ENCODE peak calls at places on chromosomes 1 and 21, in nine cellular contexts. G is keratinocyte; B is ovary; C is MM.1S; M is CD8-positive, alpha-beta T cell; X is neural progenitor cell; D is LNCaP clone FGC; L is foreskin fibroblast; R is BJ. F is an unnamed sample.

GRCh38 chr21:37835512-37835911 is 80.7 kb downstream of the KCNJ6 start:
- DNase-seq in G (no peak), B (no peak), C (peak), M (no peak), X (no peak), D (no peak), L (no peak), R (no peak), F (no peak)

GRCh38 chr1:55775007-55775406 is 559.8 kb upstream of the USP24 start:
- DNase-seq in G (no peak), B (no peak), C (no peak), M (no peak), X (no peak), D (no peak), L (peak), R (peak), F (peak)

GRCh38 chr1:116554924-116555323 is 15.9 kb downstream of the CD58 start:
- DNase-seq in G (no peak), B (no peak), C (no peak), M (no peak), X (no peak), D (no peak), L (no peak), R (no peak), F (no peak)

GRCh38 chr1:199307865-199308264 is 669.0 kb downstream of the PTPRC start:
- DNase-seq in G (no peak), B (no peak), C (no peak), M (no peak), X (no peak), D (no peak), L (no peak), R (no peak), F (no peak)

GRCh38 chr1:62852253-62852652 is 68.3 kb downstream of the ATG4C start:
- DNase-seq in G (no peak), B (no peak), C (no peak), M (no peak), X (no peak), D (no peak), L (no peak), R (no peak), F (no peak)

GRCh38 chr1:204271970-204272369 is 58.2 kb upstream of the GOLT1A start:
- DNase-seq in G (no peak), B (no peak), C (no peak), M (no peak), X (no peak), D (no peak), L (no peak), R (no peak), F (no peak)

GRCh38 chr1:198467907-198468306 is 72.6 kb downstream of the ATP6V1G3 start:
- DNase-seq in G (no peak), B (no peak), C (no peak), M (no peak), X (no peak), D (no peak), L (no peak), R (no peak), F (no peak)

GRCh38 chr1:94654031-94654430 is 112.5 kb upstream of the F3 start:
- DNase-seq in G (no peak), B (no peak), C (no peak), M (no peak), X (no peak), D (peak), L (peak), R (no peak), F (peak)

GRCh38 chr1:45954401-45954847 is 151.0 kb downstream of the MAST2 start:
- DNase-seq in G (no peak), B (no peak), C (no peak), M (no peak), X (peak), D (peak), L (peak), R (peak), F (peak)

GRCh38 chr1:158181577-158181922 is 855 bp downstream of the CD1D start:
- DNase-seq in G (no peak), B (no peak), C (no peak), M (no peak), X (no peak), D (no peak), L (no peak), R (no peak), F (no peak)

GRCh38 chr1:211591980-211592493 is 13.1 kb upstream of the SLC30A1 start:
- DNase-seq in G (no peak), B (no peak), C (no peak), M (no peak), X (no peak), D (no peak), L (peak), R (peak), F (peak)

GRCh38 chr1:246108278-246108925 is 398.7 kb downstream of the SMYD3 start:
- DNase-seq in G (no peak), B (no peak), C (no peak), M (no peak), X (peak), D (no peak), L (no peak), R (no peak), F (no peak)

GRCh38 chr1:203563291-203563690 is 63.3 kb upstream of the ATP2B4 start:
- DNase-seq in G (no peak), B (no peak), C (no peak), M (no peak), X (no peak), D (no peak), L (peak), R (no peak), F (no peak)

GRCh38 chr1:210711825-210712224 is 383.1 kb downstream of the HHAT start:
- DNase-seq in G (no peak), B (no peak), C (no peak), M (no peak), X (no peak), D (no peak), L (no peak), R (no peak), F (no peak)

GRCh38 chr1:100883963-100884362 is 10.7 kb downstream of the EXTL2 start:
- DNase-seq in G (no peak), B (no peak), C (no peak), M (no peak), X (no peak), D (no peak), L (peak), R (no peak), F (no peak)

GRCh38 chr1:230054092-230054749 is 12.8 kb upstream of the GALNT2 start:
- DNase-seq in G (no peak), B (no peak), C (no peak), M (no peak), X (no peak), D (no peak), L (no peak), R (no peak), F (no peak)

GRCh38 chr21:35792569-35792968 is 267.8 kb downstream of the SETD4 start:
- DNase-seq in G (no peak), B (no peak), C (no peak), M (no peak), X (no peak), D (no peak), L (no peak), R (no peak), F (no peak)

GRCh38 chr1:54857741-54858665 is 29.0 kb downstream of the DHCR24 start:
- DNase-seq in G (no peak), B (no peak), C (no peak), M (no peak), X (no peak), D (no peak), L (peak), R (no peak), F (no peak)

GRCh38 chr1:54842963-54843362 is 41.8 kb upstream of the TTC22 start:
- DNase-seq in G (no peak), B (no peak), C (no peak), M (no peak), X (no peak), D (no peak), L (no peak), R (no peak), F (no peak)

GRCh38 chr1:66266756-66267155 is 267.2 kb upstream of the SGIP1 start:
- DNase-seq in G (no peak), B (no peak), C (no peak), M (no peak), X (no peak), D (no peak), L (no peak), R (no peak), F (no peak)

GRCh38 chr1:15876357-15876756 is 28.9 kb downstream of the SPEN start:
- DNase-seq in G (no peak), B (no peak), C (no peak), M (no peak), X (peak), D (no peak), L (no peak), R (no peak), F (no peak)

GRCh38 chr1:153220606-153221303 is 3.4 kb downstream of the PRR9 start:
- DNase-seq in G (no peak), B (peak), C (no peak), M (no peak), X (no peak), D (no peak), L (no peak), R (no peak), F (no peak)

GRCh38 chr1:197486948-197487347 is 218.9 kb downstream of the CRB1 start:
- DNase-seq in G (no peak), B (no peak), C (no peak), M (no peak), X (no peak), D (no peak), L (no peak), R (no peak), F (no peak)

GRCh38 chr1:183807549-183808168 is 2.7 kb downstream of the RGL1 start:
- DNase-seq in G (no peak), B (no peak), C (peak), M (no peak), X (no peak), D (no peak), L (peak), R (peak), F (peak)

GRCh38 chr1:205456868-205457724 is 1.3 kb upstream of the BLACAT1 start:
- DNase-seq in G (no peak), B (no peak), C (no peak), M (no peak), X (peak), D (no peak), L (no peak), R (no peak), F (no peak)

GRCh38 chr1:165943198-165943597 is 115.8 kb downstream of the UCK2 start:
- DNase-seq in G (no peak), B (no peak), C (no peak), M (no peak), X (no peak), D (no peak), L (no peak), R (no peak), F (no peak)

GRCh38 chr1:147337040-147337439 is 94.6 kb downstream of the CHD1L start:
- DNase-seq in G (no peak), B (no peak), C (no peak), M (no peak), X (peak), D (no peak), L (no peak), R (no peak), F (no peak)

GRCh38 chr1:230012742-230013141 is 54.3 kb upstream of the GALNT2 start:
- DNase-seq in G (no peak), B (no peak), C (no peak), M (no peak), X (no peak), D (no peak), L (no peak), R (no peak), F (no peak)

GRCh38 chr1:95369985-95370670 is 136.1 kb downstream of the RWDD3 start:
- DNase-seq in G (no peak), B (no peak), C (no peak), M (no peak), X (no peak), D (peak), L (no peak), R (no peak), F (no peak)

GRCh38 chr1:22264464-22265330 is 121.8 kb upstream of the WNT4 start:
- DNase-seq in G (no peak), B (no peak), C (no peak), M (no peak), X (peak), D (no peak), L (no peak), R (no peak), F (no peak)

GRCh38 chr1:113307771-113308451 is 82.4 kb upstream of the MAGI3 start:
- DNase-seq in G (no peak), B (no peak), C (no peak), M (no peak), X (no peak), D (no peak), L (peak), R (no peak), F (no peak)

GRCh38 chr1:92211166-92211565 is 6.5 kb upstream of the C1orf146 start:
- DNase-seq in G (no peak), B (no peak), C (no peak), M (no peak), X (no peak), D (no peak), L (peak), R (no peak), F (no peak)

GRCh38 chr1:156598125-156598524 is 3.2 kb downstream of the GPATCH4 start:
- DNase-seq in G (no peak), B (no peak), C (no peak), M (no peak), X (no peak), D (no peak), L (no peak), R (no peak), F (no peak)

GRCh38 chr1:156598731-156599432 is 2.4 kb downstream of the GPATCH4 start:
- DNase-seq in G (no peak), B (no peak), C (no peak), M (no peak), X (no peak), D (no peak), L (no peak), R (no peak), F (no peak)

GRCh38 chr1:156601122-156601830 is at the start of gene GPATCH4:
- DNase-seq in G (no peak), B (peak), C (peak), M (peak), X (peak), D (peak), L (peak), R (peak), F (peak)

GRCh38 chr1:156600733-156601121 is 552 bp downstream of the GPATCH4 start:
- DNase-seq in G (no peak), B (no peak), C (peak), M (no peak), X (peak), D (no peak), L (no peak), R (no peak), F (no peak)

DNA sequence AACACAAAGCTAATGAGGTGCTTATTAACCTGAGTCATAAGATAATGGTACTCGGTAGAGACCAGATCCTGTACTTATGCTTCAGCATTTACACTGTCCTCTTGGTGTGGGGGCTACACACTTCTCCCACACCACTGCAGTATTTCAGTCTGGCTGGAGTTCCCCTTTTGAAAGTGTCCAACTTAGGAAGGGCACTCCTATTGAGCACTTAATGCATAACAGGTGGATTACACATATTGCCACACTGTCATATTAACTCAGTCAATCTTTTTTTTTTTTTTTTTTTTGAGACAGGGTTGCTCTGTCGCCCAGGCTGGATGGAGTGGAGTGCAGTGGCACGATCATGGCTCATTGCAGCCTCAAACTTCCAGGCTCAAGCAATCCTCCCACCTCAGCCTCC is 1.5 kb downstream of the GPATCH4 start:
- DNase-seq in G (no peak), B (no peak), C (peak), M (no peak), X (no peak), D (no peak), L (no peak), R (no peak), F (no peak)
- H3K4me3 ChIP-seq in G (no peak), B (no peak), C (peak), M (no peak), X (peak), D (no peak), L (no peak), R (no peak), F (peak)

GRCh38 chr1:170664828-170665617 is 1.1 kb downstream of the PRRX1 start:
- DNase-seq in G (no peak), B (peak), C (no peak), M (no peak), X (peak), D (no peak), L (peak), R (no peak), F (no peak)
- TF ChIP-seq CTCF in G (no peak), B (no peak), C (no peak), M (no peak), X (no peak), D (no peak), L (peak), R (peak), F (peak)

DNA sequence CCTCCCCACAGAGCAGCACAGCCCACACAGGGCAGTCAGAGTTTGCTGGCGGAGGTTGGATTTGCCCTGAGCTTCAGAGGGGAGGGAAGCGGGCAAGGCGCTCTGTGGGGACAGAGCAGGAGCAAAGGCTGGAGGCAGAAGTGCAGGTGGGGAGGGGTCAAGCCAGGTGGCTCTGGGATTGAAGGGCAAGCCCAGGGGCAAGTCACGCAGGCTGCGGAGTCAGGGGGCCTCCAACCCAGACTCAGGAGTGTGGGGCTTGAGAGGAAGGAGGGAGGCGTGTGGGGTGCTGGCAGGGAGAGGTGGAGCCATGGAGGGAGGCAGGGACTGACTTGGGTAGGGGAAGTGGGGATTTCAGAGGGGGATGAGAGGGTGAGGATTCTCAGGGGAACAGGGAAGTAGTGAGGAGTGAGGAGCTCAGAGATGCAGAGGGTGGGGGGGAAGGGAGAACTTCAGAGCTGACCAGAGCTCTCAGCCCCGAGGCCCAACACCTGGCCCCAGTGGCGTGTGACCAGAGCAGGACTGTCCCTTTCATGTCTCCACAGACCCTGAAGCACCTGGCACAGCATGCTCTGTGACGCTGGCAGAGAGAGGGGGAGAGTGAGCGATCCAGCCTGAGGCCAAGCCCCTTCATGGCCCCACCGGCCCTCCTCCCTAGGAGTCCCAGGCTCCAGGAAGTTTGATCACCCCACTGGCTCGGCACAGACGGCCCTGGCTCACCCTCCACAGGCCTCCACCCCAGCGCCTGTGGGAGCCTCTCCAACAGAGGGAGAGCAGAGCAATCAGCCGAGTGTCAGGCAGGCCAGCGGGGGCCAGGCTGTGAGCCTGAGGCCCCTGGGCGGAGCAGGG is 10.8 kb downstream of the SH3BGRL3 start:
- DNase-seq in G (no peak), B (no peak), C (no peak), M (no peak), X (no peak), D (no peak), L (no peak), R (no peak), F (no peak)
- H3K4me3 ChIP-seq in G (no peak), B (no peak), C (no peak), M (no peak), X (no peak), D (no peak), L (no peak), R (no peak), F (no peak)

DNA sequence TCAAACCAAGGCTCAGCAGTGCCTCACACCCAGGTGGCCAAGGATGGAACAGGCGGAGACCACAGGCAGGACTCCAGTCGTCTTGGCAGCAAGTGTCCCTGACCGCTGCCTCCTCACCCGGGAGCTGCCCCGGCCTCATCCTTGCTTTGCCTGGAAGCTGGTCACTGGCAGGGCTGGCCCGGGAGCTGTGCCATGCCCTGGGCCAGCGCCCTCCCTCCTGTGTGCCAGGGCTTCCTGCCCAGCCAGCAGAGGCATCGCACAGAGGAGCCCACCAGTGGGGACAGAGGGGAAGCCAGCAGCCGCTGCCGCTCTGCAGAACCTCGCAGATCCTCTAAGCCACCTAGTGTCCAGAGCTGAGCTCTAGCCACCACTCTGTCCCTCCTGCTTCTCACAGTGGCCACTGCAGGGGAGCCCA is 7.8 kb downstream of the CASZ1 start:
- DNase-seq in G (no peak), B (no peak), C (no peak), M (no peak), X (peak), D (no peak), L (no peak), R (no peak), F (no peak)
- TF ChIP-seq CTCF in G (no peak), B (no peak), C (no peak), M (no peak), X (peak), D (peak), L (peak), R (peak), F (no peak)

GRCh38 chr1:32743380-32744062 is 41.0 kb upstream of the SYNC start:
- DNase-seq in G (no peak), B (no peak), C (no peak), M (no peak), X (no peak), D (no peak), L (no peak), R (no peak), F (no peak)
- H3K4me3 ChIP-seq in G (peak), B (no peak), C (no peak), M (no peak), X (no peak), D (peak), L (no peak), R (no peak), F (no peak)

GRCh38 chr1:152115344-152115743 is at the start of gene TCHH:
- DNase-seq in G (no peak), B (no peak), C (no peak), M (no peak), X (no peak), D (no peak), L (no peak), R (no peak), F (no peak)
- TF ChIP-seq CTCF in G (no peak), B (no peak), C (no peak), M (no peak), X (no peak), D (no peak), L (no peak), R (no peak), F (no peak)

GRCh38 chr1:150564051-150564991 is 15.1 kb downstream of the MCL1 start:
- DNase-seq in G (no peak), B (no peak), C (peak), M (peak), X (no peak), D (no peak), L (no peak), R (no peak), F (no peak)
- H3K4me3 ChIP-seq in G (no peak), B (no peak), C (peak), M (peak), X (no peak), D (no peak), L (no peak), R (no peak), F (no peak)

GRCh38 chr1:87284456-87285240 is 44.0 kb upstream of the LMO4 start:
- DNase-seq in G (no peak), B (no peak), C (no peak), M (no peak), X (no peak), D (no peak), L (no peak), R (no peak), F (no peak)

GRCh38 chr1:87274851-87275250 is 53.8 kb upstream of the LMO4 start:
- DNase-seq in G (no peak), B (no peak), C (no peak), M (no peak), X (no peak), D (no peak), L (no peak), R (no peak), F (no peak)

GRCh38 chr1:87278791-87279190 is 49.9 kb upstream of the LMO4 start:
- DNase-seq in G (no peak), B (no peak), C (no peak), M (no peak), X (no peak), D (no peak), L (no peak), R (no peak), F (no peak)

GRCh38 chr1:87279201-87279860 is 49.3 kb upstream of the LMO4 start:
- DNase-seq in G (no peak), B (no peak), C (no peak), M (no peak), X (no peak), D (no peak), L (no peak), R (no peak), F (no peak)

GRCh38 chr1:87279966-87280535 is 48.6 kb upstream of the LMO4 start:
- DNase-seq in G (no peak), B (no peak), C (peak), M (no peak), X (no peak), D (no peak), L (no peak), R (no peak), F (no peak)
- TF ChIP-seq CTCF in G (peak), B (no peak), C (peak), M (no peak), X (peak), D (peak), L (no peak), R (no peak), F (no peak)

GRCh38 chr1:226863446-226863845 is 7.0 kb upstream of the PSEN2 start:
- DNase-seq in G (no peak), B (no peak), C (no peak), M (no peak), X (no peak), D (no peak), L (peak), R (peak), F (peak)
- H3K4me3 ChIP-seq in G (no peak), B (no peak), C (no peak), M (no peak), X (no peak), D (no peak), L (no peak), R (no peak), F (no peak)

F was measured in HFF-Myc.